ENCODE peak calls at places on chromosomes 16 and 17, in four cellular contexts. One of them, this sample, is unnamed.

GRCh38 chr16:82031116-82032084 is 3.7 kb upstream of the HSD17B2 start:
- DNase-seq in transverse colon: no peak
- DNase-seq in endothelial cell of umbilical vein: peak
- DNase-seq in spleen: no peak
- DNase-seq in this sample: no peak

GRCh38 chr17:31320791-31321190 is 631 bp downstream of the EVI2A start:
- DNase-seq in transverse colon: no peak
- DNase-seq in endothelial cell of umbilical vein: peak
- DNase-seq in spleen: no peak
- DNase-seq in this sample: no peak

GRCh38 chr17:21041753-21042433 is 918 bp downstream of the USP22 start:
- DNase-seq in transverse colon: peak
- DNase-seq in endothelial cell of umbilical vein: peak
- DNase-seq in spleen: peak
- DNase-seq in this sample: peak

GRCh38 chr17:4939554-4939803 is 367 bp downstream of the SLC25A11 start:
- DNase-seq in transverse colon: peak
- DNase-seq in endothelial cell of umbilical vein: no peak
- DNase-seq in spleen: peak
- DNase-seq in this sample: no peak

GRCh38 chr16:77838597-77839255 is 50.4 kb downstream of the VAT1L start:
- DNase-seq in transverse colon: no peak
- DNase-seq in endothelial cell of umbilical vein: no peak
- DNase-seq in spleen: no peak
- DNase-seq in this sample: no peak

GRCh38 chr17:4304417-4305027 is 40.7 kb upstream of the ANKFY1 start:
- DNase-seq in transverse colon: peak
- DNase-seq in endothelial cell of umbilical vein: peak
- DNase-seq in spleen: no peak
- DNase-seq in this sample: peak

GRCh38 chr17:8630227-8630801 is at the start of gene MYH10:
- DNase-seq in transverse colon: peak
- DNase-seq in endothelial cell of umbilical vein: no peak
- DNase-seq in spleen: peak
- DNase-seq in this sample: no peak

GRCh38 chr17:81907219-81908145 is 3.7 kb downstream of the PCYT2 start:
- DNase-seq in transverse colon: no peak
- DNase-seq in endothelial cell of umbilical vein: no peak
- DNase-seq in spleen: no peak
- DNase-seq in this sample: no peak

GRCh38 chr16:73886378-73886777 is 410.2 kb upstream of the PSMD7 start:
- DNase-seq in transverse colon: no peak
- DNase-seq in endothelial cell of umbilical vein: no peak
- DNase-seq in spleen: no peak
- DNase-seq in this sample: no peak

GRCh38 chr17:2396568-2397246 is 4.2 kb downstream of the MNT start:
- DNase-seq in transverse colon: peak
- DNase-seq in endothelial cell of umbilical vein: peak
- DNase-seq in spleen: peak
- DNase-seq in this sample: peak

GRCh38 chr17:2393954-2394749 is 6.7 kb downstream of the MNT start:
- DNase-seq in transverse colon: peak
- DNase-seq in endothelial cell of umbilical vein: no peak
- DNase-seq in spleen: peak
- DNase-seq in this sample: peak

GRCh38 chr17:2394775-2395191 is 6.1 kb downstream of the MNT start:
- DNase-seq in transverse colon: no peak
- DNase-seq in endothelial cell of umbilical vein: no peak
- DNase-seq in spleen: peak
- DNase-seq in this sample: peak

GRCh38 chr17:2396192-2396567 is 4.7 kb downstream of the MNT start:
- DNase-seq in transverse colon: no peak
- DNase-seq in endothelial cell of umbilical vein: no peak
- DNase-seq in spleen: no peak
- DNase-seq in this sample: no peak

GRCh38 chr17:2395258-2396170 is 5.3 kb downstream of the MNT start:
- DNase-seq in transverse colon: no peak
- DNase-seq in endothelial cell of umbilical vein: peak
- DNase-seq in spleen: peak
- DNase-seq in this sample: no peak
- TF ChIP-seq CTCF in transverse colon: no peak
- TF ChIP-seq CTCF in endothelial cell of umbilical vein: no peak
- TF ChIP-seq CTCF in spleen: no peak
- TF ChIP-seq CTCF in this sample: no peak

DNA sequence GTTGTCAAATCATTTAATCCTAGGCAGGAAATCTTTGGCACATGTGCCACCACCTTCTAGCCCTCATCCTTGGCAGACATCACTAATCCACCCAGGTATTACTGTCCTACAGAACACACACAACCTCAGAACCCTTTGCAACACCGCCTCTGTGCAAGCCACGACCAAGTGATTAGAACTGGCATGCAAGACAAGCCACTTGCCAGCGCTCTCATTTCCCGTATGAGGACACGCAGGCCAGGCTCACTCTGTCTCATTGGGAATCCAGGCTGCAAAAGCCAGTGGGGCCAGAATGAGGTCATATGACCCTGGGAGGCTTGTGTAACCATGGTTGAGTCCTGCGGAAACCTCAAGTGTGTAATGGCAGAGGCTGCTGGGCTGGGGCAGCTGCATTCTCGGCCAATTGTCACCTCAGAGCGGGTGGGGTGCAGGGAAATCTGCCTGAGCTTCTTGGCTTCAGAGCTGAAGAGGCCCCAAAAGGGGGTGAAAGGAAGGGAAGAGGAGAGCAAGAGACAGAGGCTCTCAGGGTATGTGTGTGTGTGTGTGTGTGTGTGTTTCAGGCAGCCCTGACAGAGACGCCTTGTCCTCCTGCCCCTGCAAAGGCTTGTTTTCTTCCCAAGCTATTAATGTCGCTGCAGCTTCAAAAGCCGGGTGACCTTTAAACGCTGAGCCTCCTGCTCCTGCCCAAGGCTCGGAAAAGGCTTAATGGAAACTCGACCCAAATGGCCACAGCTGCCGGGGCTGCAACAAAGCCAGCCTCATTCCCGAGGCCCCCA is 43.2 kb upstream of the MRPS23 start:
- DNase-seq in transverse colon: peak
- DNase-seq in endothelial cell of umbilical vein: peak
- DNase-seq in spleen: peak
- DNase-seq in this sample: peak
- TF ChIP-seq POLR2A in transverse colon: peak
- TF ChIP-seq POLR2A in endothelial cell of umbilical vein: no peak
- TF ChIP-seq POLR2A in spleen: no peak
- TF ChIP-seq POLR2A in this sample: peak

GRCh38 chr16:65548470-65548869 is 426.6 kb upstream of the CDH11 start:
- DNase-seq in transverse colon: no peak
- DNase-seq in endothelial cell of umbilical vein: no peak
- DNase-seq in spleen: no peak
- DNase-seq in this sample: no peak
- TF ChIP-seq CTCF in transverse colon: no peak
- TF ChIP-seq CTCF in endothelial cell of umbilical vein: no peak
- TF ChIP-seq CTCF in spleen: no peak
- TF ChIP-seq CTCF in this sample: no peak

DNA sequence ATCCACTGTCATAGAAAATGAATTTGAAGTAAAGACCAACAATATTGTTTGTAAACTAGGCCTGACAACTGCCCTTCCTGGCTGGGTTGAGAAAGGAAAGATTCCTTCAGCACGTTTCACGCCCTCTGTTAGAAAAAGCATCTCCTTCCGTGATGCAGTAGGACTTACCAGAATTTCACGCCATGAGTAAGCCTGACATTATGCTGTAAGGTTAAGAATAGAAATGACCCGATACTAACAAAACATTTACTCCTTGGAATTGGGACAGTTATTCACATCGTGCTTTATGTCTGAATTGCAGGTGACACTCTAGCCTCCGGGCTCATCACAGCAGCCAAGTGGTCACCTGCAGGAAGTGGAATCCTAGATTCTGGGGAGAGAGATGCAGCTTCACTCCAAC is 17.6 kb downstream of the MARCHF10 start:
- DNase-seq in transverse colon: no peak
- DNase-seq in endothelial cell of umbilical vein: no peak
- DNase-seq in spleen: no peak
- DNase-seq in this sample: no peak
- TF ChIP-seq POLR2A in transverse colon: no peak
- TF ChIP-seq POLR2A in endothelial cell of umbilical vein: no peak
- TF ChIP-seq POLR2A in spleen: no peak
- TF ChIP-seq POLR2A in this sample: no peak